ENCODE peak calls at places on chromosomes 2 and 18, in seven cellular contexts. T, G, R, J, S, P and U are unnamed samples.

GRCh38 chr2:166373951-166374350 is 1.8 kb downstream of the SCN9A start:
- DNase-seq in T (no peak), G (no peak), R (peak; percentile 7), J (no peak), S (no peak), P (no peak), U (no peak)

GRCh38 chr18:38790786-38791185 is 1225.2 kb upstream of the CELF4 start:
- DNase-seq in T (no peak), G (no peak), R (no peak), J (no peak), S (no peak), P (no peak), U (no peak)

GRCh38 chr2:866009-866680 is 84.5 kb upstream of the SNTG2 start:
- DNase-seq in T (no peak), G (no peak), R (no peak), J (no peak), S (no peak), P (no peak), U (no peak)

GRCh38 chr2:152525277-152525838 is 190.4 kb downstream of the FMNL2 start:
- DNase-seq in T (no peak), G (no peak), R (no peak), J (no peak), S (no peak), P (no peak), U (peak; percentile 55)

GRCh38 chr18:9861933-9862332 is 23.8 kb upstream of the TXNDC2 start:
- DNase-seq in T (no peak), G (no peak), R (no peak), J (no peak), S (no peak), P (no peak), U (no peak)

GRCh38 chr2:217370391-217370790 is 510.5 kb upstream of the TNP1 start:
- DNase-seq in T (no peak), G (no peak), R (no peak), J (no peak), S (no peak), P (no peak), U (no peak)

GRCh38 chr2:64609229-64609994 is 44.3 kb downstream of the SERTAD2 start:
- DNase-seq in T (peak; percentile 45), G (peak; percentile 54), R (peak; percentile 21), J (peak; percentile 41), S (peak; percentile 57), P (no peak), U (no peak)

GRCh38 chr2:74567862-74568261 is 13.3 kb downstream of the DOK1 start:
- DNase-seq in T (no peak), G (no peak), R (no peak), J (no peak), S (no peak), P (no peak), U (no peak)

GRCh38 chr18:45761512-45762114 is 37.6 kb downstream of the SLC14A1 start:
- DNase-seq in T (no peak), G (peak; percentile 40), R (peak; percentile 11), J (no peak), S (no peak), P (no peak), U (no peak)

GRCh38 chr18:79634593-79634992 is 45.0 kb upstream of the CTDP1 start:
- DNase-seq in T (no peak), G (no peak), R (no peak), J (no peak), S (no peak), P (no peak), U (no peak)

GRCh38 chr2:165648826-165649225 is 145.2 kb downstream of the GALNT3 start:
- DNase-seq in T (no peak), G (no peak), R (no peak), J (no peak), S (no peak), P (no peak), U (no peak)

GRCh38 chr18:77112161-77112801 is 20.3 kb downstream of the MBP start:
- DNase-seq in T (no peak), G (no peak), R (no peak), J (no peak), S (no peak), P (no peak), U (no peak)

GRCh38 chr2:168703926-168704325 is 98.5 kb upstream of the NOSTRIN start:
- DNase-seq in T (no peak), G (no peak), R (no peak), J (no peak), S (no peak), P (no peak), U (no peak)

GRCh38 chr2:240462073-240462703 is 26.7 kb downstream of the GPC1 start:
- DNase-seq in T (no peak), G (no peak), R (no peak), J (no peak), S (no peak), P (peak; percentile 2), U (no peak)

GRCh38 chr2:239125726-239126675 is 274.8 kb downstream of the HDAC4 start:
- DNase-seq in T (no peak), G (no peak), R (no peak), J (no peak), S (no peak), P (no peak), U (no peak)

GRCh38 chr2:225340923-225341322 is 58.6 kb upstream of the NYAP2 start:
- DNase-seq in T (no peak), G (no peak), R (no peak), J (no peak), S (no peak), P (no peak), U (no peak)

GRCh38 chr2:16522031-16522818 is 143.4 kb downstream of the CYRIA start:
- DNase-seq in T (no peak), G (no peak), R (no peak), J (no peak), S (no peak), P (no peak), U (no peak)

GRCh38 chr2:5482929-5483331 is 209.3 kb upstream of the SOX11 start:
- DNase-seq in T (no peak), G (no peak), R (no peak), J (no peak), S (peak; percentile 9), P (no peak), U (no peak)

GRCh38 chr2:100632759-100633158 is 70.0 kb downstream of the PDCL3 start:
- DNase-seq in T (no peak), G (no peak), R (peak; percentile 16), J (no peak), S (no peak), P (no peak), U (no peak)

GRCh38 chr2:47690132-47690531 is 92.8 kb upstream of the MSH6 start:
- DNase-seq in T (no peak), G (no peak), R (peak; percentile 56), J (no peak), S (no peak), P (no peak), U (no peak)

GRCh38 chr2:44267269-44268258 is 7.7 kb upstream of the SLC3A1 start:
- DNase-seq in T (no peak), G (no peak), R (no peak), J (no peak), S (no peak), P (peak; percentile 14), U (no peak)

GRCh38 chr2:1628893-1629292 is 115.4 kb downstream of the PXDN start:
- DNase-seq in T (no peak), G (no peak), R (no peak), J (no peak), S (no peak), P (no peak), U (no peak)